ENCODE peak calls at places on chromosomes 5 and 9, in nine cellular contexts. S is Calu3, Q is cardiac muscle cell, Z is HFFc6, W is ovary, D is tibial artery, G is neural progenitor cell, X is left ventricle myocardium inferior, F is tibial nerve. N is an unnamed sample.
A peak's percentile ranks its signal among the peaks of the same experiment; 100 is the strongest.

GRCh38 chr5:159961176-159961689 is 45.0 kb downstream of the ADRA1B start:
- DNase-seq in S (no peak), Q (no peak), Z (no peak), W (no peak), D (no peak), G (no peak), X (no peak), F (no peak), N (no peak)

GRCh38 chr5:104573979-104574709 is 1011.6 kb upstream of the NUDT12 start:
- DNase-seq in S (no peak), Q (no peak), Z (no peak), W (no peak), D (no peak), G (no peak), X (no peak), F (no peak), N (no peak)

GRCh38 chr5:42021923-42022322 is 96.8 kb downstream of the FBXO4 start:
- DNase-seq in S (no peak), Q (no peak), Z (no peak), W (no peak), D (no peak), G (no peak), X (no peak), F (no peak), N (no peak)

GRCh38 chr5:10030219-10030831 is 219.4 kb downstream of the ATPSCKMT start:
- DNase-seq in S (peak; percentile 58), Q (peak; percentile 39), Z (peak; percentile 11), W (no peak), D (no peak), G (peak; percentile 59), X (no peak), F (no peak), N (no peak)

GRCh38 chr5:166251786-166252185 is 2039.7 kb upstream of the WWC1 start:
- DNase-seq in S (peak; percentile 15), Q (no peak), Z (no peak), W (no peak), D (no peak), G (no peak), X (no peak), F (no peak), N (no peak)

GRCh38 chr9:107707419-107707837 is 217.9 kb upstream of the KLF4 start:
- DNase-seq in S (no peak), Q (no peak), Z (peak; percentile 71), W (no peak), D (no peak), G (no peak), X (no peak), F (no peak), N (no peak)

GRCh38 chr5:120124031-120124430 is 340.1 kb upstream of the PRR16 start:
- DNase-seq in S (no peak), Q (no peak), Z (no peak), W (no peak), D (no peak), G (no peak), X (no peak), F (no peak), N (no peak)

GRCh38 chr9:127388856-127389238 is 8.1 kb upstream of the SLC2A8 start:
- DNase-seq in S (no peak), Q (no peak), Z (no peak), W (no peak), D (no peak), G (no peak), X (no peak), F (no peak), N (no peak)

GRCh38 chr9:136137321-136138054 is 18.8 kb upstream of the TMEM250 start:
- DNase-seq in S (peak; percentile 58), Q (no peak), Z (no peak), W (no peak), D (no peak), G (no peak), X (no peak), F (no peak), N (no peak)

GRCh38 chr5:146620663-146621051 is 104.7 kb upstream of the GPR151 start:
- DNase-seq in S (no peak), Q (peak; percentile 70), Z (no peak), W (no peak), D (no peak), G (peak; percentile 63), X (no peak), F (no peak), N (no peak)

GRCh38 chr9:35114113-35114847 is 1.4 kb downstream of the ATOSB start:
- DNase-seq in S (peak; percentile 69), Q (peak; percentile 90), Z (peak; percentile 98), W (peak; percentile 67), D (peak; percentile 93), G (peak; percentile 98), X (peak; percentile 84), F (peak; percentile 73), N (peak; percentile 98)

GRCh38 chr5:127785098-127785927 is 82.1 kb downstream of the CCDC192 start:
- DNase-seq in S (peak; percentile 17), Q (no peak), Z (peak; percentile 87), W (no peak), D (no peak), G (no peak), X (no peak), F (no peak), N (no peak)

GRCh38 chr9:71795097-71795807 is 26.9 kb upstream of the CEMIP2 start:
- DNase-seq in S (no peak), Q (no peak), Z (no peak), W (no peak), D (no peak), G (no peak), X (no peak), F (no peak), N (no peak)

GRCh38 chr9:113568481-113569321 is 105.2 kb downstream of the RGS3 start:
- DNase-seq in S (no peak), Q (no peak), Z (no peak), W (no peak), D (peak; percentile 13), G (no peak), X (no peak), F (no peak), N (no peak)

GRCh38 chr9:77020438-77021264 is 1.2 kb downstream of the FOXB2 start:
- DNase-seq in S (no peak), Q (no peak), Z (no peak), W (no peak), D (no peak), G (peak; percentile 51), X (no peak), F (no peak), N (no peak)

GRCh38 chr9:114303571-114303970 is 19.3 kb upstream of the ORM1 start:
- DNase-seq in S (no peak), Q (no peak), Z (no peak), W (peak; percentile 1), D (no peak), G (no peak), X (no peak), F (no peak), N (no peak)

GRCh38 chr9:122218070-122218884 is 10.5 kb downstream of the LHX6 start:
- DNase-seq in S (no peak), Q (no peak), Z (no peak), W (no peak), D (no peak), G (no peak), X (no peak), F (no peak), N (no peak)

GRCh38 chr5:150461231-150461630 is 11.7 kb upstream of the RPS14 start:
- DNase-seq in S (no peak), Q (peak; percentile 24), Z (no peak), W (peak; percentile 52), D (no peak), G (no peak), X (no peak), F (no peak), N (no peak)

GRCh38 chr5:150460781-150461180 is 11.2 kb upstream of the RPS14 start:
- DNase-seq in S (no peak), Q (no peak), Z (no peak), W (no peak), D (no peak), G (no peak), X (no peak), F (no peak), N (no peak)

GRCh38 chr5:150468206-150468605 is 18.7 kb upstream of the RPS14 start:
- DNase-seq in S (no peak), Q (no peak), Z (no peak), W (no peak), D (no peak), G (no peak), X (no peak), F (no peak), N (no peak)

GRCh38 chr5:150465926-150466325 is 16.4 kb upstream of the RPS14 start:
- DNase-seq in S (no peak), Q (no peak), Z (no peak), W (no peak), D (no peak), G (no peak), X (no peak), F (no peak), N (no peak)

GRCh38 chr5:150464554-150465012 is 15.0 kb upstream of the RPS14 start:
- DNase-seq in S (no peak), Q (no peak), Z (no peak), W (peak; percentile 87), D (no peak), G (no peak), X (no peak), F (no peak), N (no peak)
- TF ChIP-seq CTCF in S (no peak), Q (no peak), Z (no peak), W (no peak), D (no peak), G (no peak), X (no peak), F (no peak), N (no peak)

DNA sequence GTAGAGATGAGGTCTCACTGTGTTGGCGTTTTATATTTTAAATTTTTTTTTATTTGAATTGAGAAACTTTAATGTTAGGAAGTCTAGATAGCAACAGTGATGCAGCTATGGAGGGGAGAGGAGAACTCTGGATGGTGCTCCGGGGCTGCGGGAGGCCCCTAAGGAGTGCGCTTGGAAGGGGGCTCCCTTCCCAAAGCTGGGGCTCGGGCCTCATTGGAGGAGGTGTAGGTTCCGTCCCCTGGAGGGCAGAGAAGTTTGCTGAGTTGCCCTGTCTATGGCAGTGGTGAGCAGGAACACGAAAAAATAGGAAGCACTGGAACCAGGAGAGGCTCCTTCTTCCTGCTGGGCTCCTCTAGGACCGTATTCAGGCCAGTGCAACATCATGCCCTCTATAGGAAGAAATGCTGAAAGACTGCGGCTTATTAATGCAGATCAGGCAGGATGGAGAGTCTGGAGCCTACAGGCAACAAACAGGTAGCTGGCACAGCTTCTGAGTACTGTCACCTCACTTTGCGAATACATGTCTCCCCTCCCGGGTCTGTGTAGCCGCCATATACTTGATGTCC is 16.1 kb downstream of the AHRR start:
- DNase-seq in S (peak; percentile 41), Q (peak; percentile 65), Z (peak; percentile 30), W (no peak), D (no peak), G (peak; percentile 70), X (no peak), F (no peak), N (no peak)
- TF ChIP-seq CTCF in S (no peak), Q (peak; percentile 63), Z (peak; percentile 33), W (no peak), D (no peak), G (peak; percentile 62), X (peak; percentile 26), F (no peak), N (no peak)

GRCh38 chr5:129172561-129172960 is 78.0 kb downstream of the ISOC1 start:
- DNase-seq in S (peak; percentile 5), Q (peak; percentile 27), Z (no peak), W (no peak), D (no peak), G (peak; percentile 8), X (no peak), F (no peak), N (no peak)
- TF ChIP-seq CTCF in S (no peak), Q (peak; percentile 33), Z (peak; percentile 24), W (no peak), D (no peak), G (no peak), X (peak; percentile 40), F (no peak), N (no peak)

GRCh38 chr5:36943584-36943983 is 67.0 kb downstream of the NIPBL start:
- DNase-seq in S (no peak), Q (no peak), Z (no peak), W (no peak), D (no peak), G (no peak), X (no peak), F (no peak), N (no peak)
- TF ChIP-seq CTCF in S (no peak), Q (no peak), Z (no peak), W (no peak), D (no peak), G (no peak), X (no peak), F (no peak), N (no peak)

N was measured in CD14-positive monocyte.